ENCODE peak calls at places on chromosomes 13 and 19, in four cellular contexts. L is GM12878, K is K562, I is HepG2. H is an unnamed sample.

GRCh38 chr19:14113762-14114414 is 3.7 kb downstream of the PRKACA start:
- DNase-seq in L (no peak), K (peak; percentile 81), I (no peak), H (peak; percentile 87)

GRCh38 chr13:90498096-90498495 is 849.4 kb upstream of the MIR17HG start:
- DNase-seq in L (no peak), K (no peak), I (no peak), H (no peak)

GRCh38 chr19:33718668-33719259 is 77.9 kb upstream of the KCTD15 start:
- DNase-seq in L (no peak), K (no peak), I (no peak), H (no peak)

GRCh38 chr19:55600336-55601028 is 394 bp downstream of the ZNF524 start:
- DNase-seq in L (no peak), K (peak; percentile 82), I (no peak), H (no peak)

GRCh38 chr13:113233101-113233500 is 23.7 kb downstream of the CUL4A start:
- DNase-seq in L (no peak), K (no peak), I (no peak), H (no peak)

GRCh38 chr19:46875234-46875633 is 14.4 kb downstream of the ARHGAP35 start:
- DNase-seq in L (no peak), K (no peak), I (no peak), H (no peak)

GRCh38 chr13:27665333-27665732 is 43.6 kb downstream of the POLR1D start:
- DNase-seq in L (no peak), K (no peak), I (no peak), H (no peak)

GRCh38 chr13:51933466-51934058 is 71.8 kb downstream of the CCDC70 start:
- DNase-seq in L (no peak), K (no peak), I (no peak), H (no peak)

GRCh38 chr19:47723573-47723923 is 10.3 kb downstream of the EHD2 start:
- DNase-seq in L (no peak), K (no peak), I (peak; percentile 63), H (no peak)

GRCh38 chr19:54478677-54479266 is 5.7 kb upstream of the CDC42EP5 start:
- DNase-seq in L (no peak), K (no peak), I (peak; percentile 59), H (peak; percentile 53)

GRCh38 chr13:46721054-46721453 is 75.9 kb downstream of the ESD start:
- DNase-seq in L (no peak), K (peak; percentile 11), I (peak; percentile 33), H (peak; percentile 15)

GRCh38 chr13:113528101-113528797 is 37.7 kb upstream of the DCUN1D2 start:
- DNase-seq in L (no peak), K (no peak), I (no peak), H (no peak)

GRCh38 chr19:14059652-14060155 is 2.2 kb downstream of the PALM3 start:
- DNase-seq in L (no peak), K (peak; percentile 58), I (peak; percentile 87), H (no peak)

GRCh38 chr13:34793301-34793700 is 148.8 kb upstream of the NBEA start:
- DNase-seq in L (no peak), K (no peak), I (no peak), H (no peak)

GRCh38 chr13:101123028-101123427 is 293.3 kb downstream of the NALCN start:
- DNase-seq in L (no peak), K (no peak), I (no peak), H (no peak)

GRCh38 chr19:51810228-51810627 is 15.3 kb downstream of the FPR3 start:
- DNase-seq in L (no peak), K (no peak), I (peak; percentile 68), H (no peak)

GRCh38 chr13:49421391-49421790 is 22.5 kb downstream of the CAB39L start:
- DNase-seq in L (peak; percentile 24), K (peak; percentile 12), I (peak; percentile 81), H (peak; percentile 10)

GRCh38 chr19:32830231-32831014 is 39.1 kb downstream of the SLC7A9 start:
- DNase-seq in L (no peak), K (no peak), I (no peak), H (no peak)

GRCh38 chr13:42277618-42278276 is 5.8 kb downstream of the AKAP11 start:
- DNase-seq in L (no peak), K (no peak), I (no peak), H (no peak)

DNA sequence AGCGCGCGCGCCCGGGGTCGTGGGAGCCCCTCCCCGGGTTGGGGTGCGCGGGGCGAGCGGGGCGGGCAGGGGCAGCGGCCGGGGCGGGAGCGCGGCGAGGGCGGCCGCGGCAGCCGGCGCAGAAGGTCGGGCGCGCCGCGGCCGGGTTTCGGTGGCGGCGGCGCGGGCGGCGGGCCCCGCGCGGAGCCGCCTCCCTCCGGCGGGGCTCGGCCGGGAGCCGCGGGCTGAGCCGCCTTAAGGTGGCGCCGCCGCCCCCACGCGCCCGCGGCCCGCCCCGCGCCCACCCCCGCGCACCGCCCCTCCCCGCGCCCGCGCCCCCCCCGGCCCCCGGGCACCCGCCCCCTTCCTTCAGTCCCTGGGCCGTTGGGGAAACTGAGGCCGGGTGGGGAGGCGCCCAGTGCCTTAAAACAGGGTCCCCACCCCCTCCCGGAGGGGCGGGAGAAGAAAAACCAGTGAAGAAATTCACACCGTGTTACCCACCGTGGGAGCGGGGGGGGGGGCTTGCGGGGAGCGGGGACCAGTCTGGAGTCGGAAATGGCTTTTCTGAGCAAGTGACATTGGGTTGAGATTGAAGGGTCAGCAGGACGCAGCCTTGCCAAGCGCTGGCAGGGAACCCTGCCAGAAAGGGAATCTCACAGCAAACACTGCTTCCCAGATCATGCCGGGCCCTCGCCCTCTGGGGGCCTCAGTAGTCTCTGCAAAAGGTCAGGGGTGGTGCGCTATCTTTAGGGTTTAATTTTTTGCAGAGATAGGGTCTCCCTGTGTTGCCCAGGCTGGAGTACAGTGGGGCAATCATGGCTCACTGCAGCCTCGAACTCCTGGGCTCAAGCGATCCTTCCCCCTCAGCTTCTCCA is at the start of gene TLE2:
- DNase-seq in L (no peak), K (peak; percentile 82), I (no peak), H (no peak)
- TF ChIP-seq SP1 in L (no peak), K (no peak), I (no peak), H (no peak)

GRCh38 chr19:15292847-15293582 is 39.3 kb downstream of the BRD4 start:
- DNase-seq in L (no peak), K (no peak), I (no peak), H (no peak)

GRCh38 chr19:15291666-15292065 is 40.7 kb downstream of the BRD4 start:
- DNase-seq in L (no peak), K (no peak), I (no peak), H (no peak)

GRCh38 chr19:15294591-15294990 is 37.7 kb downstream of the BRD4 start:
- DNase-seq in L (no peak), K (no peak), I (no peak), H (no peak)

GRCh38 chr19:15292140-15292539 is 40.2 kb downstream of the BRD4 start:
- DNase-seq in L (no peak), K (no peak), I (no peak), H (no peak)

GRCh38 chr19:15293751-15294505 is 38.4 kb downstream of the BRD4 start:
- DNase-seq in L (no peak), K (no peak), I (no peak), H (no peak)
- H3K4me1 ChIP-seq in L (peaks cover 52% of the 10 kb centered on the region), K (peaks cover 55% of the 10 kb centered on the region), I (peaks cover 95% of the 10 kb centered on the region), H (no peaks in the 10 kb centered on the region)

DNA sequence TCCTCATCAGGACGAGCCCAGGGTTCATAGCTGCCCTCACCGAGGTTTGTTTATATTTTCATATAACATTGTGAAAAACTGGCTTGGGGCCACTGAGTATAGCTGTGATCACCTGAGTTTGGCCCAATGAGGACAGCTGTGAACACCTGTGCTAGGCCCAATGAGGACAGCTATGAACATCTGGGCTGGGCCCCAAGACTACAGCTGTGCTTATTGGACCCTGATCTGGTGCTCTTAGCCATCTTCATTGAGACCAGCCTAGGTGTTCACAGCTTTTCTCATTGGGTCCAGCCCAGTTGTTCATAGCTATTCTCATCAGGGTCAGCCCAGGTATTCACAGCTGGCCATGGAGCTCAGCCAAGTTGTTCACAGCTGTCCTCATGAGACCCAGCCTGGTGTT is 1167.3 kb downstream of the UQCRFS1 start:
- DNase-seq in L (no peak), K (no peak), I (no peak), H (no peak)
- H3K9me3 ChIP-seq in L (no peaks in the 10 kb centered on the region), K (no peaks in the 10 kb centered on the region), I (peaks cover 96% of the 10 kb centered on the region), H (peaks cover 49% of the 10 kb centered on the region)

GRCh38 chr13:80400164-80400767 is 59.3 kb upstream of the SPRY2 start:
- DNase-seq in L (peak; percentile 8), K (no peak), I (no peak), H (no peak)
- TF ChIP-seq SP1 in L (no peak), K (no peak), I (no peak), H (no peak)

DNA sequence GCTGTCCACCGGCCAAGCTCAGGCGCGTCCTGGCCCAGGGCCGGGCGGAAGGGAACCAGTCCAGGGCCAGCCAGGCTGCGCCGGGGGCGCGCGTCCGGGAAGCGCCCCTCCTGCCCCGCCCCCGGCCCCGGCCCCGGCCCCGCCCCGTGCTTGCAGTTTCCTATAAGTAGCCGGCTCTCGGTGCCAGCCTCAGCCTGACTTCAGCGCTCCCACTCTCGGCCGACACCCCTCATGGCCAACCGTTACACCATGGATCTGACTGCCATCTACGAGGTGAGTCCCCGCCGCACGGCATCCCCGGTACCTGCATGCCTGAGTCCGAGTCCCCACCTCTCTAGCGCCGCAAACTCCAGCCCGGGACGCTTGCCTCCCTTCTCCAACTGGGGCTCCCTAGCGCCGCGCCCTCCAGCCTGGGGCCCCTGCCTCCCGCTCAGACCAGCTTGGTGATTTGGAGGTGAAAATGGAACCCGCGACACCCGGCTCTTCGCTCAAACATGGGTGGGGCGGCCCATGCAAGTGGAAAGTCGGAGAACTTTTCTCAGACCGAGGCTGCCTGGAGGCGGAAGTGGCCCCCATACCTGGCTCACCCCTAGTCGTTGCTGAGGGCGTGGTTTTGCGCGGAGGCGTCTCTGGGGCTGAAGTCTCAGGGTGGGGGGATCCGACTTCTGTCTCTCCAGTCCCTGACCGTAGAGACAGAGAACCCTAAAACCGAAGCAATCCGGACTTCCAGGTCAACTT is at the start of gene ZFP36:
- DNase-seq in L (no peak), K (peak; percentile 75), I (peak; percentile 70), H (peak; percentile 68)
- H3K4me1 ChIP-seq in L (peaks cover 45% of the 10 kb centered on the region), K (peaks cover 63% of the 10 kb centered on the region), I (peaks cover 56% of the 10 kb centered on the region), H (peaks cover 88% of the 10 kb centered on the region)

GRCh38 chr19:34757441-34757840 is 15.6 kb downstream of the ZNF599 start:
- DNase-seq in L (no peak), K (no peak), I (no peak), H (no peak)

DNA sequence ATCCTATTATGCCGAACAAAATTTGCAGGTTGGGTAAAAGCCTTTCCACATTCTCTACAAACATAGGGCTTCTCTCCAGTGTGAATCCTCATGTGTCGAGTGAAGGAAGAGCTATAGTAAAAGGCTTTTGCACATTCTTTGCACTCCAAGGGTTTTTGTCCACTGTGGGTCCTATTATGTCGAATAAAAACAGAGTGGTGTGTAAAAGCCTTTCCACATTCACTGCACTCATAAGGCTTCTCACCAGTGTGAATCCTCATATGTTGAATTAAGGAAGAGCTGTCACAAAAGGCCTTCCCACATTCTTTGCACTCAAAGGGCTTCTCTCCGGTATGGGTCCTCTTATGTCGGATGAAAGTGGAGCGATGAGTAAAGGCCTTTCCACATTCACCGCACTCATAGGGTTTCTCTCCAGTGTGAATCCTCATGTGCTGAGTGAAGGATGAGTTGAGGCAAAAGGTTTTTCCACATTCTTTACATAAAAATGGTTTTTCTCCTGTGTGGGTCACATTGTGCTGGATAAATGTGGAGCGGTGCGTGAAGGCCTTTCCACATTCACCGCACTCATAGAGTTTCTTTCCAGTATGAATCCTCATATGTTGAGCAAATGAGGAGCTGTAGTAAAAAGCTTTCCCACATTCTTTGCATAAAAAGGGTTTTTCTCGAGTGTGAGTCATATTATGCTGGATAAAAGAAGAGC is 13.6 kb downstream of the ZNF599 start:
- DNase-seq in L (no peak), K (no peak), I (no peak), H (no peak)
- H3K9me3 ChIP-seq in L (peaks cover 23% of the 10 kb centered on the region), K (peaks cover 16% of the 10 kb centered on the region), I (peaks cover 97% of the 10 kb centered on the region), H (peaks cover 57% of the 10 kb centered on the region)

H was measured in HCT116.